ENCODE peak calls at places on chromosomes 16 and 17, in ten cellular contexts. One of them, this sample, is unnamed.
A peak's percentile ranks its signal among the peaks of the same experiment; 100 is the strongest.

GRCh38 chr17:76594676-76595075 is 9.0 kb upstream of the ST6GALNAC2 start:
- DNase-seq in HS-5: no peak
- DNase-seq in colonic mucosa: no peak
- DNase-seq in glutamatergic neuron: no peak
- DNase-seq in activated T-helper 1 cell treated with Interleukin-2 at 50 U/mL for 16 hours: no peak
- DNase-seq in cardiac muscle cell: no peak
- DNase-seq in B cell: no peak
- DNase-seq in osteoblast: no peak
- DNase-seq in activated CD4-positive, alpha-beta T cell treated with anti-CD3 and anti-CD28 coated beads, Interleukin-2, amount 50 U/mL, for 1 hour: no peak
- DNase-seq in nucleus accumbens: no peak
- DNase-seq in this sample: no peak

GRCh38 chr17:78107457-78107856 is 21.1 kb downstream of the TMC6 start:
- DNase-seq in activated CD4-positive, alpha-beta T cell treated with anti-CD3 and anti-CD28 coated beads, Interleukin-2, amount 50 U/mL, for 1 hour: no peak
- DNase-seq in B cell: no peak
- DNase-seq in osteoblast: peak; percentile 79
- DNase-seq in colonic mucosa: no peak
- DNase-seq in glutamatergic neuron: no peak
- DNase-seq in cardiac muscle cell: no peak
- DNase-seq in activated T-helper 1 cell treated with Interleukin-2 at 50 U/mL for 16 hours: no peak
- DNase-seq in HS-5: no peak
- DNase-seq in nucleus accumbens: no peak
- DNase-seq in this sample: no peak

GRCh38 chr17:51617876-51618455 is 357.6 kb downstream of the UTP18 start:
- DNase-seq in glutamatergic neuron: no peak
- DNase-seq in B cell: no peak
- DNase-seq in cardiac muscle cell: no peak
- DNase-seq in HS-5: no peak
- DNase-seq in osteoblast: no peak
- DNase-seq in activated T-helper 1 cell treated with Interleukin-2 at 50 U/mL for 16 hours: no peak
- DNase-seq in colonic mucosa: no peak
- DNase-seq in activated CD4-positive, alpha-beta T cell treated with anti-CD3 and anti-CD28 coated beads, Interleukin-2, amount 50 U/mL, for 1 hour: no peak
- DNase-seq in nucleus accumbens: no peak
- DNase-seq in this sample: no peak

GRCh38 chr16:46757339-46758050 is 9.4 kb upstream of the MYLK3 start:
- DNase-seq in activated T-helper 1 cell treated with Interleukin-2 at 50 U/mL for 16 hours: no peak
- DNase-seq in nucleus accumbens: no peak
- DNase-seq in colonic mucosa: no peak
- DNase-seq in osteoblast: no peak
- DNase-seq in HS-5: no peak
- DNase-seq in B cell: no peak
- DNase-seq in glutamatergic neuron: peak; percentile 39
- DNase-seq in activated CD4-positive, alpha-beta T cell treated with anti-CD3 and anti-CD28 coated beads, Interleukin-2, amount 50 U/mL, for 1 hour: no peak
- DNase-seq in cardiac muscle cell: peak; percentile 55
- DNase-seq in this sample: no peak

GRCh38 chr16:70800306-70800705 is 652 bp downstream of the VAC14 start:
- DNase-seq in B cell: no peak
- DNase-seq in glutamatergic neuron: no peak
- DNase-seq in osteoblast: peak; percentile 39
- DNase-seq in colonic mucosa: no peak
- DNase-seq in HS-5: no peak
- DNase-seq in cardiac muscle cell: no peak
- DNase-seq in nucleus accumbens: no peak
- DNase-seq in activated T-helper 1 cell treated with Interleukin-2 at 50 U/mL for 16 hours: no peak
- DNase-seq in activated CD4-positive, alpha-beta T cell treated with anti-CD3 and anti-CD28 coated beads, Interleukin-2, amount 50 U/mL, for 1 hour: no peak
- DNase-seq in this sample: no peak

GRCh38 chr17:74962622-74963394 is 9.8 kb downstream of the HID1 start:
- DNase-seq in osteoblast: peak; percentile 82
- DNase-seq in colonic mucosa: no peak
- DNase-seq in HS-5: no peak
- DNase-seq in activated CD4-positive, alpha-beta T cell treated with anti-CD3 and anti-CD28 coated beads, Interleukin-2, amount 50 U/mL, for 1 hour: no peak
- DNase-seq in glutamatergic neuron: no peak
- DNase-seq in activated T-helper 1 cell treated with Interleukin-2 at 50 U/mL for 16 hours: no peak
- DNase-seq in nucleus accumbens: peak; percentile 76
- DNase-seq in B cell: no peak
- DNase-seq in cardiac muscle cell: no peak
- DNase-seq in this sample: no peak

GRCh38 chr17:73227944-73228343 is 33.7 kb downstream of the CPSF4L start:
- DNase-seq in colonic mucosa: no peak
- DNase-seq in HS-5: no peak
- DNase-seq in B cell: no peak
- DNase-seq in glutamatergic neuron: no peak
- DNase-seq in activated T-helper 1 cell treated with Interleukin-2 at 50 U/mL for 16 hours: no peak
- DNase-seq in nucleus accumbens: no peak
- DNase-seq in activated CD4-positive, alpha-beta T cell treated with anti-CD3 and anti-CD28 coated beads, Interleukin-2, amount 50 U/mL, for 1 hour: no peak
- DNase-seq in cardiac muscle cell: no peak
- DNase-seq in osteoblast: no peak
- DNase-seq in this sample: no peak

GRCh38 chr16:78249056-78249455 is 149.6 kb downstream of the WWOX start:
- DNase-seq in activated CD4-positive, alpha-beta T cell treated with anti-CD3 and anti-CD28 coated beads, Interleukin-2, amount 50 U/mL, for 1 hour: no peak
- DNase-seq in B cell: no peak
- DNase-seq in osteoblast: no peak
- DNase-seq in glutamatergic neuron: peak; percentile 29
- DNase-seq in colonic mucosa: no peak
- DNase-seq in cardiac muscle cell: no peak
- DNase-seq in nucleus accumbens: no peak
- DNase-seq in activated T-helper 1 cell treated with Interleukin-2 at 50 U/mL for 16 hours: no peak
- DNase-seq in HS-5: no peak
- DNase-seq in this sample: no peak

GRCh38 chr17:49707246-49707607 is 537 bp downstream of the SLC35B1 start:
- DNase-seq in nucleus accumbens: no peak
- DNase-seq in colonic mucosa: no peak
- DNase-seq in activated T-helper 1 cell treated with Interleukin-2 at 50 U/mL for 16 hours: no peak
- DNase-seq in activated CD4-positive, alpha-beta T cell treated with anti-CD3 and anti-CD28 coated beads, Interleukin-2, amount 50 U/mL, for 1 hour: peak; percentile 41
- DNase-seq in B cell: peak; percentile 44
- DNase-seq in cardiac muscle cell: no peak
- DNase-seq in HS-5: no peak
- DNase-seq in glutamatergic neuron: no peak
- DNase-seq in osteoblast: no peak
- DNase-seq in this sample: no peak

GRCh38 chr16:20735504-20735903 is 6.1 kb downstream of the THUMPD1 start:
- DNase-seq in colonic mucosa: no peak
- DNase-seq in B cell: no peak
- DNase-seq in HS-5: no peak
- DNase-seq in activated CD4-positive, alpha-beta T cell treated with anti-CD3 and anti-CD28 coated beads, Interleukin-2, amount 50 U/mL, for 1 hour: no peak
- DNase-seq in cardiac muscle cell: peak; percentile 8
- DNase-seq in activated T-helper 1 cell treated with Interleukin-2 at 50 U/mL for 16 hours: no peak
- DNase-seq in nucleus accumbens: no peak
- DNase-seq in glutamatergic neuron: no peak
- DNase-seq in osteoblast: no peak
- DNase-seq in this sample: no peak

GRCh38 chr17:61009619-61010018 is 332.0 kb downstream of the BCAS3 start:
- DNase-seq in glutamatergic neuron: no peak
- DNase-seq in nucleus accumbens: no peak
- DNase-seq in B cell: no peak
- DNase-seq in HS-5: no peak
- DNase-seq in colonic mucosa: no peak
- DNase-seq in activated CD4-positive, alpha-beta T cell treated with anti-CD3 and anti-CD28 coated beads, Interleukin-2, amount 50 U/mL, for 1 hour: no peak
- DNase-seq in cardiac muscle cell: peak; percentile 42
- DNase-seq in activated T-helper 1 cell treated with Interleukin-2 at 50 U/mL for 16 hours: no peak
- DNase-seq in osteoblast: no peak
- DNase-seq in this sample: no peak

GRCh38 chr16:4358831-4359561 is 7.9 kb upstream of the PAM16 start:
- DNase-seq in osteoblast: peak; percentile 96
- DNase-seq in cardiac muscle cell: peak; percentile 58
- DNase-seq in HS-5: no peak
- DNase-seq in B cell: peak; percentile 70
- DNase-seq in activated T-helper 1 cell treated with Interleukin-2 at 50 U/mL for 16 hours: peak; percentile 48
- DNase-seq in nucleus accumbens: no peak
- DNase-seq in glutamatergic neuron: peak; percentile 86
- DNase-seq in activated CD4-positive, alpha-beta T cell treated with anti-CD3 and anti-CD28 coated beads, Interleukin-2, amount 50 U/mL, for 1 hour: peak; percentile 66
- DNase-seq in colonic mucosa: peak; percentile 56
- DNase-seq in this sample: peak; percentile 76

GRCh38 chr16:3113765-3114479 is 1.5 kb downstream of the ZNF205 start:
- DNase-seq in glutamatergic neuron: no peak
- DNase-seq in cardiac muscle cell: no peak
- DNase-seq in colonic mucosa: no peak
- DNase-seq in activated CD4-positive, alpha-beta T cell treated with anti-CD3 and anti-CD28 coated beads, Interleukin-2, amount 50 U/mL, for 1 hour: no peak
- DNase-seq in B cell: no peak
- DNase-seq in activated T-helper 1 cell treated with Interleukin-2 at 50 U/mL for 16 hours: no peak
- DNase-seq in osteoblast: peak; percentile 77
- DNase-seq in HS-5: no peak
- DNase-seq in nucleus accumbens: no peak
- DNase-seq in this sample: no peak

GRCh38 chr17:19383681-19384470 is 3.1 kb downstream of the MFAP4 start:
- DNase-seq in HS-5: no peak
- DNase-seq in activated CD4-positive, alpha-beta T cell treated with anti-CD3 and anti-CD28 coated beads, Interleukin-2, amount 50 U/mL, for 1 hour: no peak
- DNase-seq in colonic mucosa: no peak
- DNase-seq in activated T-helper 1 cell treated with Interleukin-2 at 50 U/mL for 16 hours: no peak
- DNase-seq in glutamatergic neuron: no peak
- DNase-seq in B cell: no peak
- DNase-seq in osteoblast: peak; percentile 84
- DNase-seq in cardiac muscle cell: peak; percentile 44
- DNase-seq in nucleus accumbens: no peak
- DNase-seq in this sample: no peak

GRCh38 chr16:48300391-48300856 is 53.1 kb upstream of the ABCC11 start:
- DNase-seq in B cell: no peak
- DNase-seq in activated T-helper 1 cell treated with Interleukin-2 at 50 U/mL for 16 hours: no peak
- DNase-seq in osteoblast: peak; percentile 78
- DNase-seq in colonic mucosa: no peak
- DNase-seq in nucleus accumbens: no peak
- DNase-seq in cardiac muscle cell: peak; percentile 88
- DNase-seq in activated CD4-positive, alpha-beta T cell treated with anti-CD3 and anti-CD28 coated beads, Interleukin-2, amount 50 U/mL, for 1 hour: no peak
- DNase-seq in glutamatergic neuron: no peak
- DNase-seq in HS-5: no peak
- DNase-seq in this sample: no peak

GRCh38 chr17:17849863-17850373 is 13.1 kb upstream of the SREBF1 start:
- DNase-seq in B cell: peak; percentile 55
- DNase-seq in HS-5: no peak
- DNase-seq in nucleus accumbens: no peak
- DNase-seq in cardiac muscle cell: peak; percentile 68
- DNase-seq in colonic mucosa: no peak
- DNase-seq in glutamatergic neuron: no peak
- DNase-seq in osteoblast: peak; percentile 91
- DNase-seq in activated CD4-positive, alpha-beta T cell treated with anti-CD3 and anti-CD28 coated beads, Interleukin-2, amount 50 U/mL, for 1 hour: peak; percentile 53
- DNase-seq in activated T-helper 1 cell treated with Interleukin-2 at 50 U/mL for 16 hours: peak; percentile 33
- DNase-seq in this sample: peak; percentile 76

GRCh38 chr17:37234106-37234505 is 141.7 kb upstream of the C17orf78 start:
- DNase-seq in osteoblast: peak; percentile 42
- DNase-seq in glutamatergic neuron: no peak
- DNase-seq in colonic mucosa: no peak
- DNase-seq in nucleus accumbens: no peak
- DNase-seq in B cell: no peak
- DNase-seq in activated CD4-positive, alpha-beta T cell treated with anti-CD3 and anti-CD28 coated beads, Interleukin-2, amount 50 U/mL, for 1 hour: no peak
- DNase-seq in HS-5: no peak
- DNase-seq in activated T-helper 1 cell treated with Interleukin-2 at 50 U/mL for 16 hours: no peak
- DNase-seq in cardiac muscle cell: no peak
- DNase-seq in this sample: no peak

GRCh38 chr17:59914274-59914854 is 21.4 kb downstream of the RPS6KB1 start:
- DNase-seq in activated CD4-positive, alpha-beta T cell treated with anti-CD3 and anti-CD28 coated beads, Interleukin-2, amount 50 U/mL, for 1 hour: no peak
- DNase-seq in nucleus accumbens: no peak
- DNase-seq in glutamatergic neuron: no peak
- DNase-seq in cardiac muscle cell: peak; percentile 63
- DNase-seq in colonic mucosa: no peak
- DNase-seq in osteoblast: peak; percentile 66
- DNase-seq in activated T-helper 1 cell treated with Interleukin-2 at 50 U/mL for 16 hours: no peak
- DNase-seq in B cell: no peak
- DNase-seq in HS-5: no peak
- DNase-seq in this sample: peak; percentile 63

GRCh38 chr16:50259334-50260205 is 6.8 kb upstream of the ADCY7 start:
- DNase-seq in colonic mucosa: peak; percentile 43
- DNase-seq in activated CD4-positive, alpha-beta T cell treated with anti-CD3 and anti-CD28 coated beads, Interleukin-2, amount 50 U/mL, for 1 hour: no peak
- DNase-seq in osteoblast: peak; percentile 72
- DNase-seq in HS-5: no peak
- DNase-seq in glutamatergic neuron: peak; percentile 34
- DNase-seq in B cell: no peak
- DNase-seq in nucleus accumbens: no peak
- DNase-seq in activated T-helper 1 cell treated with Interleukin-2 at 50 U/mL for 16 hours: no peak
- DNase-seq in cardiac muscle cell: peak; percentile 66
- DNase-seq in this sample: no peak

GRCh38 chr16:88936008-88936912 is 40.7 kb downstream of the CBFA2T3 start:
- DNase-seq in glutamatergic neuron: no peak
- DNase-seq in nucleus accumbens: no peak
- DNase-seq in B cell: peak; percentile 65
- DNase-seq in cardiac muscle cell: no peak
- DNase-seq in activated T-helper 1 cell treated with Interleukin-2 at 50 U/mL for 16 hours: no peak
- DNase-seq in osteoblast: no peak
- DNase-seq in activated CD4-positive, alpha-beta T cell treated with anti-CD3 and anti-CD28 coated beads, Interleukin-2, amount 50 U/mL, for 1 hour: no peak
- DNase-seq in HS-5: no peak
- DNase-seq in colonic mucosa: peak; percentile 75
- DNase-seq in this sample: peak; percentile 81

GRCh38 chr16:886802-887731 is 83.7 kb downstream of the LMF1 start:
- DNase-seq in HS-5: no peak
- DNase-seq in activated T-helper 1 cell treated with Interleukin-2 at 50 U/mL for 16 hours: no peak
- DNase-seq in B cell: no peak
- DNase-seq in nucleus accumbens: no peak
- DNase-seq in activated CD4-positive, alpha-beta T cell treated with anti-CD3 and anti-CD28 coated beads, Interleukin-2, amount 50 U/mL, for 1 hour: no peak
- DNase-seq in glutamatergic neuron: no peak
- DNase-seq in cardiac muscle cell: no peak
- DNase-seq in colonic mucosa: no peak
- DNase-seq in osteoblast: peak; percentile 83
- DNase-seq in this sample: no peak

GRCh38 chr16:31134091-31134571 is 1.4 kb downstream of the PRSS8 start:
- DNase-seq in activated CD4-positive, alpha-beta T cell treated with anti-CD3 and anti-CD28 coated beads, Interleukin-2, amount 50 U/mL, for 1 hour: no peak
- DNase-seq in HS-5: no peak
- DNase-seq in cardiac muscle cell: no peak
- DNase-seq in colonic mucosa: peak; percentile 27
- DNase-seq in glutamatergic neuron: no peak
- DNase-seq in osteoblast: peak; percentile 92
- DNase-seq in B cell: no peak
- DNase-seq in activated T-helper 1 cell treated with Interleukin-2 at 50 U/mL for 16 hours: no peak
- DNase-seq in nucleus accumbens: no peak
- DNase-seq in this sample: no peak

GRCh38 chr17:42679001-42679491 is 2.3 kb upstream of the PLEKHH3 start:
- DNase-seq in colonic mucosa: peak; percentile 75
- DNase-seq in glutamatergic neuron: no peak
- DNase-seq in HS-5: no peak
- DNase-seq in B cell: no peak
- DNase-seq in nucleus accumbens: no peak
- DNase-seq in cardiac muscle cell: peak; percentile 62
- DNase-seq in activated T-helper 1 cell treated with Interleukin-2 at 50 U/mL for 16 hours: no peak
- DNase-seq in osteoblast: peak; percentile 95
- DNase-seq in activated CD4-positive, alpha-beta T cell treated with anti-CD3 and anti-CD28 coated beads, Interleukin-2, amount 50 U/mL, for 1 hour: peak; percentile 18
- DNase-seq in this sample: peak; percentile 62

GRCh38 chr17:31495049-31495885 is 103.8 kb downstream of the RAB11FIP4 start:
- DNase-seq in activated T-helper 1 cell treated with Interleukin-2 at 50 U/mL for 16 hours: no peak
- DNase-seq in colonic mucosa: peak; percentile 69
- DNase-seq in glutamatergic neuron: peak; percentile 52
- DNase-seq in activated CD4-positive, alpha-beta T cell treated with anti-CD3 and anti-CD28 coated beads, Interleukin-2, amount 50 U/mL, for 1 hour: no peak
- DNase-seq in B cell: peak; percentile 64
- DNase-seq in osteoblast: peak; percentile 39
- DNase-seq in HS-5: no peak
- DNase-seq in nucleus accumbens: no peak
- DNase-seq in cardiac muscle cell: no peak
- DNase-seq in this sample: no peak

GRCh38 chr16:55989569-55989907 is 114.4 kb upstream of the CES5A start:
- DNase-seq in HS-5: no peak
- DNase-seq in activated T-helper 1 cell treated with Interleukin-2 at 50 U/mL for 16 hours: no peak
- DNase-seq in osteoblast: no peak
- DNase-seq in colonic mucosa: no peak
- DNase-seq in nucleus accumbens: no peak
- DNase-seq in cardiac muscle cell: no peak
- DNase-seq in activated CD4-positive, alpha-beta T cell treated with anti-CD3 and anti-CD28 coated beads, Interleukin-2, amount 50 U/mL, for 1 hour: no peak
- DNase-seq in glutamatergic neuron: no peak
- DNase-seq in B cell: no peak
- DNase-seq in this sample: no peak

GRCh38 chr16:4402439-4403132 is 13.8 kb downstream of the CORO7 start:
- DNase-seq in cardiac muscle cell: peak; percentile 86
- DNase-seq in activated T-helper 1 cell treated with Interleukin-2 at 50 U/mL for 16 hours: peak; percentile 51
- DNase-seq in nucleus accumbens: peak; percentile 46
- DNase-seq in colonic mucosa: peak; percentile 82
- DNase-seq in glutamatergic neuron: peak; percentile 95
- DNase-seq in HS-5: no peak
- DNase-seq in osteoblast: peak; percentile 100
- DNase-seq in activated CD4-positive, alpha-beta T cell treated with anti-CD3 and anti-CD28 coated beads, Interleukin-2, amount 50 U/mL, for 1 hour: peak; percentile 64
- DNase-seq in B cell: peak; percentile 75
- DNase-seq in this sample: peak; percentile 87

GRCh38 chr17:60665602-60666001 is 12.0 kb upstream of the BCAS3 start:
- DNase-seq in activated T-helper 1 cell treated with Interleukin-2 at 50 U/mL for 16 hours: no peak
- DNase-seq in osteoblast: no peak
- DNase-seq in B cell: no peak
- DNase-seq in HS-5: no peak
- DNase-seq in glutamatergic neuron: no peak
- DNase-seq in nucleus accumbens: no peak
- DNase-seq in activated CD4-positive, alpha-beta T cell treated with anti-CD3 and anti-CD28 coated beads, Interleukin-2, amount 50 U/mL, for 1 hour: no peak
- DNase-seq in colonic mucosa: no peak
- DNase-seq in cardiac muscle cell: no peak
- DNase-seq in this sample: no peak

GRCh38 chr17:56680676-56681075 is 87.2 kb downstream of the NOG start:
- DNase-seq in osteoblast: no peak
- DNase-seq in B cell: no peak
- DNase-seq in activated T-helper 1 cell treated with Interleukin-2 at 50 U/mL for 16 hours: no peak
- DNase-seq in glutamatergic neuron: no peak
- DNase-seq in nucleus accumbens: no peak
- DNase-seq in activated CD4-positive, alpha-beta T cell treated with anti-CD3 and anti-CD28 coated beads, Interleukin-2, amount 50 U/mL, for 1 hour: no peak
- DNase-seq in HS-5: no peak
- DNase-seq in colonic mucosa: no peak
- DNase-seq in cardiac muscle cell: no peak
- DNase-seq in this sample: no peak